ENCODE peak calls at places on chromosomes 16 and 17, in seven cellular contexts. Y is aorta, P is mesenchymal stem cell, S is pancreas, Q is left lung, N is heart right ventricle, K is heart left ventricle. F is an unnamed sample.

GRCh38 chr17:81422776-81423697 is 27.8 kb downstream of the BAHCC1 start:
- DNase-seq in Y (peak; percentile 97), P (peak; percentile 98), S (peak; percentile 69), Q (peak; percentile 77), N (peak; percentile 75), K (peak; percentile 73), F (peak; percentile 75)

GRCh38 chr17:79982986-79983385 is 52.7 kb downstream of the TBC1D16 start:
- DNase-seq in Y (peak; percentile 57), P (no peak), S (no peak), Q (peak; percentile 12), N (no peak), K (no peak), F (no peak)

GRCh38 chr16:85750827-85751641 is at the start of gene C16orf74:
- DNase-seq in Y (no peak), P (peak; percentile 57), S (peak; percentile 39), Q (no peak), N (no peak), K (peak; percentile 45), F (peak; percentile 53)

GRCh38 chr17:78780852-78781338 is 1.2 kb downstream of the CYTH1 start:
- DNase-seq in Y (peak; percentile 65), P (no peak), S (no peak), Q (no peak), N (no peak), K (no peak), F (no peak)

GRCh38 chr17:39607851-39608130 is at the start of gene NEUROD2:
- DNase-seq in Y (no peak), P (no peak), S (no peak), Q (no peak), N (no peak), K (no peak), F (no peak)

GRCh38 chr17:45579529-45580495 is 89.3 kb upstream of the PLEKHM1 start:
- DNase-seq in Y (no peak), P (peak; percentile 7), S (no peak), Q (no peak), N (no peak), K (no peak), F (no peak)

GRCh38 chr17:68197091-68197996 is 50.5 kb upstream of the AMZ2 start:
- DNase-seq in Y (peak; percentile 74), P (no peak), S (no peak), Q (no peak), N (no peak), K (no peak), F (peak; percentile 17)

GRCh38 chr17:67578058-67578457 is 139.7 kb upstream of the NOL11 start:
- DNase-seq in Y (no peak), P (no peak), S (no peak), Q (no peak), N (no peak), K (no peak), F (no peak)

GRCh38 chr16:49575352-49576172 is 202.0 kb downstream of the C16orf78 start:
- DNase-seq in Y (no peak), P (no peak), S (no peak), Q (peak; percentile 56), N (peak; percentile 21), K (peak; percentile 41), F (no peak)

GRCh38 chr17:9557356-9557755 is 18.3 kb downstream of the STX8 start:
- DNase-seq in Y (no peak), P (peak; percentile 71), S (no peak), Q (no peak), N (no peak), K (no peak), F (no peak)

GRCh38 chr16:85348921-85349334 is 236.7 kb upstream of the CIBAR2 start:
- DNase-seq in Y (no peak), P (no peak), S (no peak), Q (no peak), N (no peak), K (no peak), F (no peak)

GRCh38 chr17:6577686-6578263 is 21.4 kb upstream of the PITPNM3 start:
- DNase-seq in Y (no peak), P (no peak), S (no peak), Q (no peak), N (no peak), K (no peak), F (no peak)

GRCh38 chr16:609316-609715 is 19.4 kb downstream of the RAB40C start:
- DNase-seq in Y (no peak), P (no peak), S (no peak), Q (no peak), N (no peak), K (no peak), F (no peak)

GRCh38 chr16:66081967-66082366 is 284.5 kb upstream of the CDH5 start:
- DNase-seq in Y (no peak), P (peak; percentile 18), S (no peak), Q (peak; percentile 37), N (no peak), K (no peak), F (no peak)

GRCh38 chr16:14362774-14363371 is 267.2 kb downstream of the PARN start:
- DNase-seq in Y (no peak), P (no peak), S (no peak), Q (no peak), N (no peak), K (no peak), F (no peak)

GRCh38 chr17:15451681-15452080 is 15.7 kb downstream of the CDRT4 start:
- DNase-seq in Y (no peak), P (peak; percentile 33), S (no peak), Q (no peak), N (no peak), K (no peak), F (no peak)

GRCh38 chr17:35968520-35969054 is 12.7 kb downstream of the CCL16 start:
- DNase-seq in Y (no peak), P (no peak), S (no peak), Q (no peak), N (no peak), K (no peak), F (no peak)

GRCh38 chr17:76957600-76958464 is 89.6 kb downstream of the MGAT5B start:
- DNase-seq in Y (peak; percentile 61), P (no peak), S (no peak), Q (no peak), N (no peak), K (no peak), F (no peak)

DNA sequence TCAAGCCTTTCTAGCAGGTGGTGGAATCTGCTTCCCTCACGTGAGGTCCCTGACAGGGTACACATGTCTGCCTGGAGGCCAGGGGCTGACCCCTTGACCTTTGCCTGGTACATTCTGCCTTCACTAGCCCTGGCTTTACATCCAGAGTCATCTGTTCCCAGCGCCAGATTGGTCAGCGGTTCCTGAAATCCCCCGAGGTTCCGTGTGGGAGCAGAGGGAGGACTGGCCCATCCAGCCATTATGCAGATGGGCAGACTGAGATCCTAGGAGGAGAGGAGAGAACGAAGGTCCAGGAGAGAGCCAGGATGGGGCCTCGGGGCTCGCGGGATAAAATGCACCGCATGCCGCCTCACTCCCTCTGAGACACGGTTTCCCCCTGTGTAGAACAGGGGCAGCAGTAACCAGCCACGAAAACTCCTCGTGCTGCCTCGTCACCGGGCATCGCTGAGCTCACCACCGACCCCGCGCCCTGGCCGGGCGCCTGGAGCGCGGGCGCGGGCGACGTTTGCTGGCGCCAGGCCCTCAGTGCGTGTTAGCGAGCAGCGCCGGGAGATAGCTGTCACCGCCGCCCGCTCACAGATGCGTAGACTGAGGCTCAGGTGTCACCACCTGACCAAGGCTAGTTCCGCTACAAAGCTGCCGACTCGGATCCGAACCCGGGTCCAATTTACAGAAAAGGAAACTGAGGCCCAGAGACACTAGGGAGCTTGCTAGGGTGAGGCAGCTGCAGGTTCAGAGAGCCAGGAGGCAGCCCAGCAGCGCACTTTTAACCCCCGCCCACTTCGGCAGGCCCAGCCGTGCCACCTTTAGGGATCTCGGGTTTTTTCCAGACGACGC is 811 bp upstream of the MAP2K3 start:
- DNase-seq in Y (peak; percentile 89), P (peak; percentile 53), S (peak; percentile 35), Q (no peak), N (no peak), K (no peak), F (no peak)
- H3K27ac ChIP-seq in Y (peak overlapping the region; percentile 94), P (no peak overlapping the region), S (peak overlapping the region; percentile 45), Q (peak overlapping the region; percentile 93), N (peak overlapping the region; percentile 74), K (peak overlapping the region; percentile 88), F (no peak overlapping the region)

GRCh38 chr17:19531780-19532501 is 1.7 kb upstream of the SLC47A1 start:
- DNase-seq in Y (peak; percentile 36), P (no peak), S (no peak), Q (no peak), N (no peak), K (no peak), F (no peak)

GRCh38 chr17:19533718-19534561 is at the start of gene SLC47A1:
- DNase-seq in Y (peak; percentile 84), P (peak; percentile 17), S (no peak), Q (no peak), N (no peak), K (peak; percentile 54), F (peak; percentile 26)

GRCh38 chr17:19537116-19537515 is 3.5 kb downstream of the SLC47A1 start:
- DNase-seq in Y (no peak), P (no peak), S (no peak), Q (no peak), N (no peak), K (no peak), F (no peak)

GRCh38 chr17:19534562-19535149 is 1.0 kb downstream of the SLC47A1 start:
- DNase-seq in Y (no peak), P (no peak), S (no peak), Q (no peak), N (no peak), K (no peak), F (no peak)

DNA sequence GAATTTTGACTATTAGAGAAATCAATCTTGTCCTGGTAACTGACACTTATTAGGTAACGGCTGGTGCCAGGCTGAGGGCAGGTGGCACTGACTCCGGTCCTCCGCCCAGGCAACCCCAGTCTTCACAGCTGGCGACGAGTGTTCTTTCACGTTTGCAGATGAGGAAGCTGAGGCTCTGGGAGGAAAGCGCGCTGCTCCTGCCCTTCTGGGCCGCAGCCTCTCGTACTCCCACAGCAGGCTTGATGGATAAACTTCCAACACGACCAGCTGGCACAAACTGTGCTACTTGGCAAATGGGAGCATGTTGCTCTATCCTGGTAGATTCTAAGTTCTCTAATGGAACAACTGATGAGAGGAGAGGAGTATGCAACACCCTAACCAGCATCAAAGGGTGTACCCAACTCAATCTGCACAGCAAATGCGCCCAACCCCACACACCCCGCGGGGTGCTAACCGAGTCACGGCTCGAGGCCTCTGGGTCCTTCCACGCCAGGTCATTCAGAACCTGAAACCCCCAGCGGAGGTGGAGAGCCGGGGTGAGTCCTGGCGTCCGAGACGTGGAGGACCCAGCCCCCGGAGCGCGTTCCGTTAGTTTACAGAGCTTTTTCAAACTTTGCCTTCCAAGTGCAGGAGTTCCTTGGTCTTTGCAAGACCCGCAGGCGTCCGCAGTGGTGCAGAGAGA is 477 bp upstream of the SLC47A1 start:
- DNase-seq in Y (no peak), P (no peak), S (no peak), Q (no peak), N (no peak), K (no peak), F (no peak)
- H3K4me3 ChIP-seq in Y (peak overlapping the region; percentile 63), P (peak overlapping the region; percentile 76), S (peak overlapping the region; percentile 32), Q (peak overlapping the region; percentile 48), N (peak overlapping the region; percentile 62), K (peak overlapping the region; percentile 63), F (peak overlapping the region; percentile 57)

DNA sequence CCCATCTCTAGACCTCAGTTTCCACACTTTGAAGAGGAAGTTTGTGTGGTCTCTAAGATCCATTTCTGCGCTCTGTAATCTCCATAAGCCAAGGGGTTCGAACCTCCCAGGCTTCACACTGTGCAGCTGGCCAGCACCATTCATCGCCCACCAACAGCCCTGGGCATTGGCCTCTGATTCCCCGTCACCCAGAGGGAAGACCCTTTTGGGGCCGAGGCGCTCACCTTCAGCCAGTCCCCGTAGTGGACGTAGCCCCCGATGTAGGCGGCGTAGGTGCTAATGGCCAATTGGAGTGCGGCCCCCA is 678 bp downstream of the TMEM101 start:
- DNase-seq in Y (no peak), P (peak; percentile 39), S (no peak), Q (no peak), N (no peak), K (no peak), F (no peak)
- H3K27ac ChIP-seq in Y (no peak overlapping the region), P (no peak overlapping the region), S (no peak overlapping the region), Q (no peak overlapping the region), N (peak overlapping the region; percentile 79), K (peak overlapping the region; percentile 84), F (peak overlapping the region; percentile 82)

GRCh38 chr16:75742424-75743047 is 16.2 kb upstream of the CPHXL start:
- DNase-seq in Y (no peak), P (peak; percentile 11), S (no peak), Q (no peak), N (no peak), K (no peak), F (no peak)
- H3K4me3 ChIP-seq in Y (no peak overlapping the region), P (no peak overlapping the region), S (no peak overlapping the region), Q (no peak overlapping the region), N (no peak overlapping the region), K (no peak overlapping the region), F (no peak overlapping the region)